ENCODE peak calls at places on chromosomes 1 and 21, in five cellular contexts. E is GM23248; R is CD4-positive, alpha-beta T cell; U is uterus; O is pancreas. D is an unnamed sample.

GRCh38 chr21:43031121-43031624 is 44.5 kb downstream of the CBS start:
- DNase-seq in E (no peak), R (no peak), U (no peak), O (no peak), D (no peak)

GRCh38 chr1:119435061-119435460 is 20.1 kb downstream of the HSD3B2 start:
- DNase-seq in E (peak), R (no peak), U (no peak), O (no peak), D (peak)

GRCh38 chr21:32581732-32582131 is 3.6 kb downstream of the TCP10L start:
- DNase-seq in E (no peak), R (no peak), U (no peak), O (no peak), D (no peak)

GRCh38 chr1:183699643-183700160 is 46.6 kb upstream of the APOBEC4 start:
- DNase-seq in E (no peak), R (no peak), U (no peak), O (no peak), D (peak)

GRCh38 chr1:99685516-99686180 is 39.7 kb downstream of the PALMD start:
- DNase-seq in E (peak), R (no peak), U (peak), O (peak), D (peak)

GRCh38 chr1:23148084-23148483 is 20.6 kb downstream of the LUZP1 start:
- DNase-seq in E (peak), R (no peak), U (no peak), O (no peak), D (no peak)

GRCh38 chr21:16741228-16741665 is 771.6 kb upstream of the CXADR start:
- DNase-seq in E (no peak), R (no peak), U (peak), O (no peak), D (no peak)

GRCh38 chr1:155174334-155175280 is 958 bp downstream of the TRIM46 start:
- DNase-seq in E (peak), R (peak), U (no peak), O (peak), D (no peak)

GRCh38 chr1:225811622-225812487 is 1.9 kb downstream of the EPHX1 start:
- DNase-seq in E (peak), R (no peak), U (no peak), O (no peak), D (peak)

GRCh38 chr1:72485786-72486185 is 203.4 kb upstream of the NEGR1 start:
- DNase-seq in E (no peak), R (no peak), U (no peak), O (no peak), D (peak)

D was measured in fibroblast of gingiva.